ENCODE peak calls at places on chromosomes 3 and 15, in six cellular contexts. J is upper lobe of left lung, R is testis, E is colonic mucosa, C is right atrium auricular region, T is left ventricle myocardium inferior. A is an unnamed sample.

GRCh38 chr3:3693593-3693992 is 105.6 kb upstream of the LRRN1 start:
- DNase-seq in J (no peak), R (no peak), E (no peak), C (no peak), T (no peak), A (no peak)

GRCh38 chr3:14145670-14146380 is 21.0 kb downstream of the TMEM43 start:
- DNase-seq in J (no peak), R (peak; percentile 9), E (peak; percentile 13), C (peak; percentile 58), T (no peak), A (no peak)

GRCh38 chr3:125229707-125230106 is 17.2 kb upstream of the SLC12A8 start:
- DNase-seq in J (no peak), R (no peak), E (no peak), C (no peak), T (no peak), A (no peak)

GRCh38 chr3:129831503-129831902 is 62.0 kb downstream of the TMCC1 start:
- DNase-seq in J (no peak), R (no peak), E (no peak), C (no peak), T (no peak), A (no peak)

GRCh38 chr3:123098411-123099330 is 31.8 kb downstream of the PDIA5 start:
- DNase-seq in J (no peak), R (peak; percentile 48), E (peak; percentile 43), C (no peak), T (no peak), A (no peak)

GRCh38 chr3:195004512-195005250 is 266.3 kb downstream of the XXYLT1 start:
- DNase-seq in J (no peak), R (no peak), E (peak; percentile 8), C (peak; percentile 50), T (no peak), A (no peak)

GRCh38 chr15:60137711-60138396 is 133.7 kb downstream of the FOXB1 start:
- DNase-seq in J (no peak), R (no peak), E (no peak), C (no peak), T (no peak), A (no peak)

GRCh38 chr15:100224206-100225185 is 117.3 kb downstream of the ADAMTS17 start:
- DNase-seq in J (no peak), R (no peak), E (no peak), C (no peak), T (no peak), A (no peak)

GRCh38 chr3:182182531-182182968 is 470.8 kb downstream of the SOX2 start:
- DNase-seq in J (no peak), R (no peak), E (no peak), C (no peak), T (no peak), A (no peak)

GRCh38 chr15:92565351-92566125 is 90.0 kb downstream of the FAM174B start:
- DNase-seq in J (no peak), R (no peak), E (no peak), C (no peak), T (no peak), A (no peak)

GRCh38 chr3:161549251-161549650 is 52.6 kb downstream of the OTOL1 start:
- DNase-seq in J (no peak), R (no peak), E (no peak), C (no peak), T (no peak), A (no peak)

GRCh38 chr3:97981886-97982285 is 9.7 kb upstream of the RIOX2 start:
- DNase-seq in J (no peak), R (no peak), E (no peak), C (no peak), T (no peak), A (no peak)

GRCh38 chr3:81437683-81438082 is 323.8 kb downstream of the GBE1 start:
- DNase-seq in J (no peak), R (no peak), E (no peak), C (no peak), T (no peak), A (peak; percentile 15)

GRCh38 chr3:149435936-149436885 is 38.3 kb upstream of the TM4SF4 start:
- DNase-seq in J (no peak), R (no peak), E (no peak), C (no peak), T (no peak), A (no peak)

GRCh38 chr3:9779197-9779596 is 9.4 kb upstream of the CAMK1 start:
- DNase-seq in J (peak; percentile 46), R (no peak), E (no peak), C (no peak), T (no peak), A (no peak)

GRCh38 chr3:65635661-65636060 is 403.1 kb downstream of the MAGI1 start:
- DNase-seq in J (no peak), R (no peak), E (no peak), C (no peak), T (no peak), A (no peak)

GRCh38 chr3:150414273-150414672 is 6.2 kb downstream of the TSC22D2 start:
- DNase-seq in J (no peak), R (no peak), E (peak; percentile 24), C (no peak), T (no peak), A (no peak)

GRCh38 chr3:62962656-62963055 is 87.4 kb upstream of the CADPS start:
- DNase-seq in J (no peak), R (no peak), E (no peak), C (no peak), T (no peak), A (no peak)

GRCh38 chr3:122021811-122022401 is at the start of gene ILDR1:
- DNase-seq in J (peak; percentile 70), R (no peak), E (peak; percentile 83), C (no peak), T (no peak), A (no peak)

GRCh38 chr15:57728436-57728835 is 21.9 kb downstream of the POLR2M start:
- DNase-seq in J (no peak), R (no peak), E (no peak), C (no peak), T (no peak), A (no peak)

GRCh38 chr3:9026320-9027040 is 63.2 kb upstream of the RAD18 start:
- DNase-seq in J (no peak), R (no peak), E (no peak), C (no peak), T (no peak), A (no peak)

GRCh38 chr3:110027446-110027845 is 690.1 kb upstream of the DPPA4 start:
- DNase-seq in J (no peak), R (no peak), E (no peak), C (no peak), T (no peak), A (no peak)

GRCh38 chr3:63661242-63661641 is 8.8 kb downstream of the SNTN start:
- DNase-seq in J (no peak), R (no peak), E (no peak), C (no peak), T (no peak), A (peak; percentile 11)

GRCh38 chr3:182027366-182027765 is 315.6 kb downstream of the SOX2 start:
- DNase-seq in J (no peak), R (no peak), E (no peak), C (no peak), T (no peak), A (no peak)

GRCh38 chr15:30649952-30650929 is 24.3 kb downstream of the ARHGAP11B start:
- DNase-seq in J (no peak), R (no peak), E (no peak), C (no peak), T (no peak), A (no peak)

GRCh38 chr3:13016083-13016725 is 57.0 kb downstream of the IQSEC1 start:
- DNase-seq in J (peak; percentile 78), R (no peak), E (peak; percentile 62), C (peak; percentile 83), T (peak; percentile 66), A (no peak)

GRCh38 chr15:92393287-92393993 is at the start of gene ST8SIA2:
- DNase-seq in J (no peak), R (no peak), E (peak; percentile 27), C (no peak), T (peak; percentile 32), A (peak; percentile 75)

GRCh38 chr3:13932578-13933295 is 52.9 kb upstream of the WNT7A start:
- DNase-seq in J (no peak), R (peak; percentile 57), E (no peak), C (no peak), T (no peak), A (no peak)

GRCh38 chr3:155241559-155241958 is 51.9 kb downstream of the STRIT1 start:
- DNase-seq in J (no peak), R (no peak), E (no peak), C (no peak), T (no peak), A (no peak)

GRCh38 chr15:68644996-68645395 is 66.2 kb downstream of the CORO2B start:
- DNase-seq in J (no peak), R (no peak), E (no peak), C (no peak), T (no peak), A (no peak)

GRCh38 chr3:21154911-21155310 is 596.1 kb downstream of the ZNF385D start:
- DNase-seq in J (no peak), R (no peak), E (no peak), C (no peak), T (no peak), A (no peak)
- H3K9me3 ChIP-seq in J (no peaks in the 10 kb centered on the region), R (no peaks in the 10 kb centered on the region), E (no peaks in the 10 kb centered on the region), C (no peaks in the 10 kb centered on the region), T (peaks cover 7% of the 10 kb centered on the region), A (no peaks in the 10 kb centered on the region)

DNA sequence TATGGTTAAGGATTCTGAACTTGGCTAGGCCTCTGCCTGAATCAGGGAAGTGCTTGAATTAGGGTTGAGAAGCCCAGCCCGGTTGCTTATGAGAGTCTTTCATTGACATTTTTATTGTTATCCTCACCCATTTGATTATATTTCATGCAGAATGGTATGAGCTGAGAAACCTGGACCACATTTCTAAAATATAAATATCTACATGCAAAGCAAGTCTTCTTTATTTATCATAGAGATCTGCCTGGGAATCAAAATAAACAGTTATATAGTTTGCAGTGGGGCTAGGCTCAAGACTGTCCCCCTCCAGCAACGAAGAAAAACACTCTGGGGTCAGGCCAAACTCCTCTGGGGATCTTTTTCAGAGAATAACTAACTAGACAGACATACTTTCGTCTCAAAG is 675.4 kb upstream of the NR2F2 start:
- DNase-seq in J (no peak), R (no peak), E (no peak), C (no peak), T (no peak), A (no peak)
- H3K9me3 ChIP-seq in J (no peaks in the 10 kb centered on the region), R (no peaks in the 10 kb centered on the region), E (no peaks in the 10 kb centered on the region), C (no peaks in the 10 kb centered on the region), T (no peaks in the 10 kb centered on the region), A (no peaks in the 10 kb centered on the region)

GRCh38 chr15:75145027-75145841 is 56.4 kb upstream of the C15orf39 start:
- DNase-seq in J (no peak), R (no peak), E (no peak), C (no peak), T (no peak), A (peak; percentile 31)
- H3K9me3 ChIP-seq in J (peaks cover 50% of the 10 kb centered on the region), R (no peaks in the 10 kb centered on the region), E (no peaks in the 10 kb centered on the region), C (peaks cover 25% of the 10 kb centered on the region), T (peaks cover 74% of the 10 kb centered on the region), A (peaks cover 12% of the 10 kb centered on the region)

DNA sequence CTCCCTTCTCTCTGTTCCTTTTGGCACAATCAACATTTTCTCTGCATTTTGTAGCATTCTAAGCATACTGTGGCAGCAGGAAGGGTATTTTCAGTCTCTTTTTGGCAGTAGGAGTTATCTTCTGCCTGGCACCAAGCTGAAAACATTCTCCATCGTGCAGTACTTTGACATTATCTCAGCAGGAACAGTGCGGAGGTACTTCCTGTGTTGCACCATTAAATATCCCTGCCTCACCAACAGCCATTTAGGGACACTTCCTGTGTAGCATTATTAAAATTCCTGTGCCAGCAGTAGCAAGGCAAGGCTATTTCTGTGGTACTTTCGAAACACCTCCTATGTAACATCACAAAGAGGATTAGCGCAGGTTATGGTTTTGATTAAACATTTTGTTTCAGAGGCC is 233.2 kb upstream of the SEMA6D start:
- DNase-seq in J (no peak), R (no peak), E (no peak), C (no peak), T (no peak), A (no peak)
- H3K9me3 ChIP-seq in J (no peaks in the 10 kb centered on the region), R (no peaks in the 10 kb centered on the region), E (no peaks in the 10 kb centered on the region), C (no peaks in the 10 kb centered on the region), T (no peaks in the 10 kb centered on the region), A (no peaks in the 10 kb centered on the region)